ENCODE peak calls at places on chromosomes 12 and 14, in four cellular contexts. One of them, this sample, is unnamed.

GRCh38 chr12:95173392-95174251 is 43.6 kb downstream of the FGD6 start:
- DNase-seq in K562: peak
- DNase-seq in HepG2: no peak
- DNase-seq in GM12878: no peak
- DNase-seq in this sample: no peak

GRCh38 chr14:82080319-82080718 is 546.7 kb upstream of the SEL1L start:
- DNase-seq in K562: no peak
- DNase-seq in HepG2: no peak
- DNase-seq in GM12878: no peak
- DNase-seq in this sample: peak

GRCh38 chr14:100286484-100287191 is 19.6 kb downstream of the SLC25A29 start:
- DNase-seq in K562: no peak
- DNase-seq in HepG2: no peak
- DNase-seq in GM12878: no peak
- DNase-seq in this sample: peak

GRCh38 chr14:23094666-23095195 is at the start of gene ACIN1:
- DNase-seq in K562: peak
- DNase-seq in HepG2: peak
- DNase-seq in GM12878: peak
- DNase-seq in this sample: no peak

GRCh38 chr12:102462803-102463499 is 17.4 kb downstream of the IGF1 start:
- DNase-seq in K562: no peak
- DNase-seq in HepG2: no peak
- DNase-seq in GM12878: no peak
- DNase-seq in this sample: no peak

GRCh38 chr12:103503546-103504480 is 8.0 kb upstream of the C12orf42 start:
- DNase-seq in K562: peak
- DNase-seq in HepG2: peak
- DNase-seq in GM12878: no peak
- DNase-seq in this sample: no peak

GRCh38 chr12:30286345-30286926 is 409.2 kb downstream of the IPO8 start:
- DNase-seq in K562: peak
- DNase-seq in HepG2: peak
- DNase-seq in GM12878: no peak
- DNase-seq in this sample: no peak

GRCh38 chr12:57868870-57869609 is 22.5 kb upstream of the CTDSP2 start:
- DNase-seq in K562: no peak
- DNase-seq in HepG2: no peak
- DNase-seq in GM12878: no peak
- DNase-seq in this sample: peak

GRCh38 chr14:94613720-94614644 is 1.8 kb downstream of the SERPINA3 start:
- DNase-seq in K562: no peak
- DNase-seq in HepG2: no peak
- DNase-seq in GM12878: no peak
- DNase-seq in this sample: no peak

GRCh38 chr12:563250-563781 is 99.9 kb downstream of the NINJ2 start:
- DNase-seq in K562: no peak
- DNase-seq in HepG2: no peak
- DNase-seq in GM12878: no peak
- DNase-seq in this sample: no peak

GRCh38 chr12:132734206-132734605 is 23.6 kb downstream of the PGAM5 start:
- DNase-seq in K562: no peak
- DNase-seq in HepG2: no peak
- DNase-seq in GM12878: no peak
- DNase-seq in this sample: no peak

GRCh38 chr12:8948711-8949524 is 527 bp downstream of the M6PR start:
- DNase-seq in K562: peak
- DNase-seq in HepG2: peak
- DNase-seq in GM12878: no peak
- DNase-seq in this sample: peak

GRCh38 chr12:67659296-67659695 is 10.8 kb downstream of the DYRK2 start:
- DNase-seq in K562: no peak
- DNase-seq in HepG2: no peak
- DNase-seq in GM12878: no peak
- DNase-seq in this sample: no peak

GRCh38 chr12:116539905-116540482 is 19.2 kb upstream of the MAP1LC3B2 start:
- DNase-seq in K562: no peak
- DNase-seq in HepG2: no peak
- DNase-seq in GM12878: no peak
- DNase-seq in this sample: no peak

GRCh38 chr12:100797246-100797645 is 2.7 kb downstream of the ANO4 start:
- DNase-seq in K562: no peak
- DNase-seq in HepG2: no peak
- DNase-seq in GM12878: no peak
- DNase-seq in this sample: no peak

GRCh38 chr12:124273630-124274029 is 21.3 kb upstream of the RFLNA start:
- DNase-seq in K562: peak
- DNase-seq in HepG2: peak
- DNase-seq in GM12878: peak
- DNase-seq in this sample: peak

GRCh38 chr12:13436696-13437391 is 240.3 kb downstream of the EMP1 start:
- DNase-seq in K562: peak
- DNase-seq in HepG2: no peak
- DNase-seq in GM12878: no peak
- DNase-seq in this sample: no peak

GRCh38 chr12:55188974-55189556 is 31.8 kb upstream of the OR10A7 start:
- DNase-seq in K562: peak
- DNase-seq in HepG2: peak
- DNase-seq in GM12878: peak
- DNase-seq in this sample: no peak

GRCh38 chr14:53011053-53011462 is 60.2 kb upstream of the FERMT2 start:
- DNase-seq in K562: peak
- DNase-seq in HepG2: peak
- DNase-seq in GM12878: no peak
- DNase-seq in this sample: peak

GRCh38 chr12:110737532-110737931 is 5.2 kb downstream of the PPP1CC start:
- DNase-seq in K562: peak
- DNase-seq in HepG2: no peak
- DNase-seq in GM12878: no peak
- DNase-seq in this sample: no peak

GRCh38 chr14:87196436-87196835 is 796.5 kb downstream of the GALC start:
- DNase-seq in K562: no peak
- DNase-seq in HepG2: no peak
- DNase-seq in GM12878: no peak
- DNase-seq in this sample: no peak

GRCh38 chr12:110932048-110932447 is 11.7 kb upstream of the MYL2 start:
- DNase-seq in K562: peak
- DNase-seq in HepG2: no peak
- DNase-seq in GM12878: no peak
- DNase-seq in this sample: no peak

GRCh38 chr12:93922583-93923006 is 225.8 kb upstream of the PLXNC1 start:
- DNase-seq in K562: peak
- DNase-seq in HepG2: no peak
- DNase-seq in GM12878: no peak
- DNase-seq in this sample: no peak

GRCh38 chr14:32932302-32932920 is 6.3 kb upstream of the NPAS3 start:
- DNase-seq in K562: no peak
- DNase-seq in HepG2: no peak
- DNase-seq in GM12878: no peak
- DNase-seq in this sample: peak

GRCh38 chr12:7498832-7499231 is 4.7 kb downstream of the CD163 start:
- DNase-seq in K562: no peak
- DNase-seq in HepG2: no peak
- DNase-seq in GM12878: no peak
- DNase-seq in this sample: no peak

GRCh38 chr14:66070542-66071319 is 415.4 kb upstream of the CCDC196 start:
- DNase-seq in K562: peak
- DNase-seq in HepG2: peak
- DNase-seq in GM12878: no peak
- DNase-seq in this sample: peak

DNA sequence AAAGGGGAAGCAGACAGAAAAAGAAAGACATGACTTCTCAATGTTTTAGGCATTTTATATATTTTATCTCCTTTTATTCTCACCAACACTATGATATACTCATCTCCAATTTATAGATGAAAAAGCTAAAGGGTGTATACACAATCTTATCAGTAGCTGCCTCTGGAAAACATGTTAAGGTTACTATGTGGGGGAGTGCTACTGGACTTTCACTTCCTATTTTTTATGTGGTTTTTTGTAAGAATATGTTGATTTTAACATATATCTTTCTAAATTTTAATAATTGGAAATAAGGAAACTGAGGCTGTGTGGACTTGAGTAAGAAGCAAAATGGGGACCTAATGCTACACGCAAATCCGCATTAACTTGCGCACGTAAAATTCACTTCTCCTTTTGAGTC is 99.6 kb upstream of the PDE3A start:
- DNase-seq in K562: no peak
- DNase-seq in HepG2: no peak
- DNase-seq in GM12878: no peak
- DNase-seq in this sample: no peak
- TF ChIP-seq CHD2 in K562: no peak
- TF ChIP-seq CHD2 in HepG2: no peak
- TF ChIP-seq CHD2 in GM12878: no peak
- TF ChIP-seq CHD2 in this sample: no peak

GRCh38 chr14:50860478-50861086 is 11.3 kb upstream of the ABHD12B start:
- DNase-seq in K562: peak
- DNase-seq in HepG2: peak
- DNase-seq in GM12878: peak
- DNase-seq in this sample: peak

GRCh38 chr14:50865677-50866076 is 6.2 kb upstream of the ABHD12B start:
- DNase-seq in K562: no peak
- DNase-seq in HepG2: no peak
- DNase-seq in GM12878: no peak
- DNase-seq in this sample: no peak

GRCh38 chr14:50862171-50862570 is 9.7 kb upstream of the ABHD12B start:
- DNase-seq in K562: no peak
- DNase-seq in HepG2: peak
- DNase-seq in GM12878: no peak
- DNase-seq in this sample: no peak

GRCh38 chr14:50864237-50864636 is 7.6 kb upstream of the ABHD12B start:
- DNase-seq in K562: no peak
- DNase-seq in HepG2: no peak
- DNase-seq in GM12878: no peak
- DNase-seq in this sample: no peak

GRCh38 chr14:50864911-50865310 is 6.9 kb upstream of the ABHD12B start:
- DNase-seq in K562: no peak
- DNase-seq in HepG2: no peak
- DNase-seq in GM12878: no peak
- DNase-seq in this sample: no peak
- TF ChIP-seq HDAC6 in K562: no peak
- TF ChIP-seq HDAC6 in HepG2: no peak
- TF ChIP-seq HDAC6 in GM12878: no peak
- TF ChIP-seq HDAC6 in this sample: no peak

GRCh38 chr12:47744005-47744651 is 14.6 kb downstream of the RAPGEF3 start:
- DNase-seq in K562: peak
- DNase-seq in HepG2: peak
- DNase-seq in GM12878: no peak
- DNase-seq in this sample: peak
- TF ChIP-seq CHD2 in K562: no peak
- TF ChIP-seq CHD2 in HepG2: no peak
- TF ChIP-seq CHD2 in GM12878: no peak
- TF ChIP-seq CHD2 in this sample: no peak

GRCh38 chr12:34395056-34396005 is 373.0 kb downstream of the ALG10 start:
- DNase-seq in K562: no peak
- DNase-seq in HepG2: no peak
- DNase-seq in GM12878: no peak
- DNase-seq in this sample: peak

GRCh38 chr12:34392741-34393085 is 370.4 kb downstream of the ALG10 start:
- DNase-seq in K562: no peak
- DNase-seq in HepG2: no peak
- DNase-seq in GM12878: no peak
- DNase-seq in this sample: no peak

GRCh38 chr12:34393821-34394150 is 371.5 kb downstream of the ALG10 start:
- DNase-seq in K562: no peak
- DNase-seq in HepG2: no peak
- DNase-seq in GM12878: no peak
- DNase-seq in this sample: no peak

GRCh38 chr12:34393086-34393820 is 371.0 kb downstream of the ALG10 start:
- DNase-seq in K562: no peak
- DNase-seq in HepG2: no peak
- DNase-seq in GM12878: no peak
- DNase-seq in this sample: no peak

DNA sequence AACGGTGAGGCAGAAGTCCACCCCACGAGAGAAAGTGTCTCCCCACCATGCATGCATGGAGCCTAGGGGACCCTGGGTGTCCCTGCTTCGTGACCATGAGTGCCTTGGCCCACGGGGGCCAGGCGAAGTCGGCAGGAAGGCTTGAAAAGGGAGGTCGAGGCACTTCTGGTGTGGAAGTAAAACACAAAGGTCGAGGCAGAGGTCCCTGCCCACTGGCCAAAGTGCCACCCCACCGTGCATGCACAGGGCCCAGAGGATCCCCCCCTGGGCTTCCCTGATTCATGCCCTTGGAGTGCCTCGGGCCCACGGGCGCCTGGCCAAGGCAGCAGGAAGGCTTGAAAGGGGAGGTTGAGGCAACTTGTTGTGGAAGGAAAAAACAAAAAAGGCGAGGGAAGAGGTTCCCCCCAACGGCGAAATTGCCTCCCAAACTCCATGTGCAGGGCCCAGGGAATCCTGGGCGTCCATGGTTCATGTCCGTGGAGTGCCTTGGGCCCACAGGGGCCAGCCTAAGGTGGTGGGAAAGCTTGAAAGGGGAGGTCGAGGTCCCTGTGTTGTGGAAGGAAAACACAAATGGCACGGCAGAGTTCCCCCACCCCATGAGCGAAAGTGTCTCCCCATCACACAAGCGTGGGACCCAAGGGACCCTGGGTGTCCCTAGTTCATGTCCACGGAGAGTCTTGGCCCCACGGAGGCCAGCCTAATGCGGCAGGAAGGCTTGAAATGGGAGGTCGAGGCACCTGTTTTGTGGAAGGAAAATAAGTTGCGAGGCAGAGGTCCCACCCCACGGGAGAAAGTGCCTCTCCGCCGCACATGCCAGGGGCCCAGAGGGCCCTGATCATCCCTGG is 372.1 kb downstream of the ALG10 start:
- DNase-seq in K562: no peak
- DNase-seq in HepG2: no peak
- DNase-seq in GM12878: no peak
- DNase-seq in this sample: peak
- TF ChIP-seq HDAC6 in K562: no peak
- TF ChIP-seq HDAC6 in HepG2: no peak
- TF ChIP-seq HDAC6 in GM12878: no peak
- TF ChIP-seq HDAC6 in this sample: no peak

DNA sequence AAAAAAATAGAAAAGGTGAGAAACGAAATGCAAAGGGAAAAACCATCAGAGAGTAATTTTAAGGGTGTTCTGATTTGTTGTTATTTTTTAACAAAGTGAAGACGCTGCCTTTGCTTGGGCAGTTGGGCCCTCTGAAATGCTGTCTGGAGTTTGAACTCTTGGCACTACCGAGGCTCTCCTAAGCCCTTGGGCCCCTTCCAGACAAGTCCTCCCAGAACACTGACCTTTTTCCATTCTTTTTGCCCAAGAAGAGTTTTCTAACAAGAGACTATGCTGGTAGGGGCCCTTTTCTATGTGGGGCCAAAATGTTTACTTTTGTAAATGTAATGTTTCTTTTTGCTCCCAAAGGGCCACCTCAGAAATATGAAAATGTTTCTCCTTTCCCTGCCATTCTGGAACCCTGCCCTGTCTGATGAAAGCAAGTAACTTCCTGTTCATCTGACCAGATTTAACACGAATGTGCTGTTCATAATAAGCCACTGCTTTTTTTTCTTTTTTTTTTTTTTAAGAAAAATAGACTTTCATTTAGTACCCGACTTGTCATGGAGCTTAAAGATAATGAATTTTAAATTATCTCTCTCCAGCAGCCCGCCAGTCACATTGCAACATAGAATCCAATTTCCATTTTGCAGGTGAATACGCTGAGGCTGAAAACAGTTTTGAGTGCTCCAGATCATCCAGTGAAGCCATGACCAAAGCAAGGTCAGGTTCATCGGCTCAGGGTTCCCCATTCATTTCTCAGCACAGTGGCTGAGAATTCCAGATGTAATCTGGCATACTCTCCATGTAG is 170.0 kb downstream of the DPF3 start:
- DNase-seq in K562: no peak
- DNase-seq in HepG2: no peak
- DNase-seq in GM12878: no peak
- DNase-seq in this sample: no peak
- TF ChIP-seq CHD2 in K562: no peak
- TF ChIP-seq CHD2 in HepG2: no peak
- TF ChIP-seq CHD2 in GM12878: no peak
- TF ChIP-seq CHD2 in this sample: no peak